ENCODE peak calls at places on chromosomes 6 and 20, in five cellular contexts. One of them, this sample, is unnamed.

GRCh38 chr20:19257865-19258264 is 45.4 kb downstream of the SLC24A3 start:
- DNase-seq in IMR-90: no peak
- DNase-seq in tibial nerve: no peak
- DNase-seq in breast epithelium: no peak
- DNase-seq in ovary: no peak
- DNase-seq in this sample: peak; percentile 68

GRCh38 chr6:13354331-13355042 is 26.1 kb upstream of the TBC1D7 start:
- DNase-seq in tibial nerve: no peak
- DNase-seq in breast epithelium: no peak
- DNase-seq in IMR-90: peak; percentile 81
- DNase-seq in ovary: no peak
- DNase-seq in this sample: no peak

GRCh38 chr6:67591910-67592309 is 1043.2 kb upstream of the ADGRB3 start:
- DNase-seq in breast epithelium: no peak
- DNase-seq in tibial nerve: no peak
- DNase-seq in IMR-90: no peak
- DNase-seq in ovary: no peak
- DNase-seq in this sample: no peak

GRCh38 chr6:136703331-136703846 is 88.9 kb downstream of the MAP3K5 start:
- DNase-seq in breast epithelium: no peak
- DNase-seq in tibial nerve: no peak
- DNase-seq in ovary: no peak
- DNase-seq in IMR-90: no peak
- DNase-seq in this sample: no peak

GRCh38 chr6:158560787-158561246 is 926 bp downstream of the TMEM181 start:
- DNase-seq in ovary: no peak
- DNase-seq in IMR-90: no peak
- DNase-seq in breast epithelium: no peak
- DNase-seq in tibial nerve: no peak
- DNase-seq in this sample: peak; percentile 87

GRCh38 chr20:17614176-17614811 is 44.4 kb downstream of the DSTN start:
- DNase-seq in ovary: peak; percentile 83
- DNase-seq in IMR-90: peak; percentile 31
- DNase-seq in breast epithelium: peak; percentile 42
- DNase-seq in tibial nerve: no peak
- DNase-seq in this sample: peak; percentile 95

GRCh38 chr6:12436224-12436623 is 146.1 kb downstream of the EDN1 start:
- DNase-seq in tibial nerve: no peak
- DNase-seq in IMR-90: no peak
- DNase-seq in ovary: no peak
- DNase-seq in breast epithelium: no peak
- DNase-seq in this sample: no peak

GRCh38 chr6:110528051-110528929 is 51.9 kb upstream of the SLC22A16 start:
- DNase-seq in tibial nerve: peak; percentile 28
- DNase-seq in breast epithelium: peak; percentile 27
- DNase-seq in ovary: peak; percentile 38
- DNase-seq in IMR-90: peak; percentile 88
- DNase-seq in this sample: no peak

GRCh38 chr6:42411431-42411830 is 40.3 kb downstream of the TRERF1 start:
- DNase-seq in IMR-90: no peak
- DNase-seq in tibial nerve: no peak
- DNase-seq in breast epithelium: no peak
- DNase-seq in ovary: no peak
- DNase-seq in this sample: peak; percentile 49

GRCh38 chr6:29813809-29814208 is 13.8 kb upstream of the HLA-G start:
- DNase-seq in IMR-90: peak; percentile 8
- DNase-seq in ovary: no peak
- DNase-seq in breast epithelium: no peak
- DNase-seq in tibial nerve: no peak
- DNase-seq in this sample: no peak

GRCh38 chr6:109440325-109441068 is at the start of the genes PPIL6 and SMPD2:
- DNase-seq in tibial nerve: peak; percentile 68
- DNase-seq in breast epithelium: peak; percentile 76
- DNase-seq in ovary: peak; percentile 89
- DNase-seq in IMR-90: peak; percentile 87
- DNase-seq in this sample: peak; percentile 96

GRCh38 chr6:126312013-126312665 is 27.8 kb upstream of the CENPW start:
- DNase-seq in tibial nerve: no peak
- DNase-seq in IMR-90: no peak
- DNase-seq in breast epithelium: no peak
- DNase-seq in ovary: no peak
- DNase-seq in this sample: no peak

GRCh38 chr6:155519339-155519738 is 63.7 kb upstream of the NOX3 start:
- DNase-seq in tibial nerve: no peak
- DNase-seq in breast epithelium: no peak
- DNase-seq in ovary: no peak
- DNase-seq in IMR-90: no peak
- DNase-seq in this sample: no peak

GRCh38 chr20:52251137-52251700 is 59.6 kb upstream of the ZFP64 start:
- DNase-seq in ovary: no peak
- DNase-seq in IMR-90: no peak
- DNase-seq in tibial nerve: no peak
- DNase-seq in breast epithelium: no peak
- DNase-seq in this sample: no peak

GRCh38 chr6:166562726-166563125 is 23.8 kb downstream of the RAMACL start:
- DNase-seq in IMR-90: no peak
- DNase-seq in tibial nerve: no peak
- DNase-seq in ovary: no peak
- DNase-seq in breast epithelium: no peak
- DNase-seq in this sample: peak; percentile 81

GRCh38 chr20:44702776-44703175 is 12.4 kb upstream of the CCN5 start:
- DNase-seq in IMR-90: peak; percentile 91
- DNase-seq in tibial nerve: peak; percentile 80
- DNase-seq in breast epithelium: peak; percentile 81
- DNase-seq in ovary: peak; percentile 97
- DNase-seq in this sample: peak; percentile 86

GRCh38 chr6:19137419-19138035 is 699.6 kb upstream of the ID4 start:
- DNase-seq in tibial nerve: no peak
- DNase-seq in ovary: no peak
- DNase-seq in IMR-90: no peak
- DNase-seq in breast epithelium: no peak
- DNase-seq in this sample: no peak

GRCh38 chr6:99130897-99131873 is 183.4 kb upstream of the FBXL4 start:
- DNase-seq in ovary: no peak
- DNase-seq in IMR-90: no peak
- DNase-seq in breast epithelium: no peak
- DNase-seq in tibial nerve: no peak
- DNase-seq in this sample: no peak

GRCh38 chr20:48616481-48616880 is 211.3 kb downstream of the PREX1 start:
- DNase-seq in ovary: no peak
- DNase-seq in IMR-90: no peak
- DNase-seq in breast epithelium: no peak
- DNase-seq in tibial nerve: no peak
- DNase-seq in this sample: no peak

GRCh38 chr6:170403451-170403850 is 96.9 kb downstream of the FAM120B start:
- DNase-seq in ovary: no peak
- DNase-seq in breast epithelium: no peak
- DNase-seq in tibial nerve: no peak
- DNase-seq in IMR-90: peak; percentile 70
- DNase-seq in this sample: no peak

GRCh38 chr6:56843476-56844349 is 111.2 kb upstream of the BEND6 start:
- DNase-seq in ovary: peak; percentile 48
- DNase-seq in breast epithelium: no peak
- DNase-seq in IMR-90: peak; percentile 73
- DNase-seq in tibial nerve: peak; percentile 59
- DNase-seq in this sample: peak; percentile 53

GRCh38 chr6:144346719-144347446 is 61.7 kb downstream of the UTRN start:
- DNase-seq in breast epithelium: no peak
- DNase-seq in tibial nerve: no peak
- DNase-seq in ovary: no peak
- DNase-seq in IMR-90: peak; percentile 84
- DNase-seq in this sample: no peak

GRCh38 chr6:26222587-26222986 is 135.4 kb downstream of the HFE start:
- DNase-seq in breast epithelium: no peak
- DNase-seq in IMR-90: no peak
- DNase-seq in ovary: no peak
- DNase-seq in tibial nerve: no peak
- DNase-seq in this sample: no peak

GRCh38 chr6:157831424-157832249 is 8.6 kb downstream of the SNX9 start:
- DNase-seq in breast epithelium: no peak
- DNase-seq in tibial nerve: no peak
- DNase-seq in ovary: no peak
- DNase-seq in IMR-90: no peak
- DNase-seq in this sample: no peak

GRCh38 chr6:135572051-135572450 is 74.5 kb upstream of the AHI1 start:
- DNase-seq in ovary: no peak
- DNase-seq in tibial nerve: no peak
- DNase-seq in IMR-90: peak; percentile 58
- DNase-seq in breast epithelium: no peak
- DNase-seq in this sample: no peak

GRCh38 chr6:10749734-10750133 is 2.1 kb downstream of the TMEM14B start:
- DNase-seq in breast epithelium: no peak
- DNase-seq in ovary: no peak
- DNase-seq in IMR-90: no peak
- DNase-seq in tibial nerve: no peak
- DNase-seq in this sample: peak; percentile 28

DNA sequence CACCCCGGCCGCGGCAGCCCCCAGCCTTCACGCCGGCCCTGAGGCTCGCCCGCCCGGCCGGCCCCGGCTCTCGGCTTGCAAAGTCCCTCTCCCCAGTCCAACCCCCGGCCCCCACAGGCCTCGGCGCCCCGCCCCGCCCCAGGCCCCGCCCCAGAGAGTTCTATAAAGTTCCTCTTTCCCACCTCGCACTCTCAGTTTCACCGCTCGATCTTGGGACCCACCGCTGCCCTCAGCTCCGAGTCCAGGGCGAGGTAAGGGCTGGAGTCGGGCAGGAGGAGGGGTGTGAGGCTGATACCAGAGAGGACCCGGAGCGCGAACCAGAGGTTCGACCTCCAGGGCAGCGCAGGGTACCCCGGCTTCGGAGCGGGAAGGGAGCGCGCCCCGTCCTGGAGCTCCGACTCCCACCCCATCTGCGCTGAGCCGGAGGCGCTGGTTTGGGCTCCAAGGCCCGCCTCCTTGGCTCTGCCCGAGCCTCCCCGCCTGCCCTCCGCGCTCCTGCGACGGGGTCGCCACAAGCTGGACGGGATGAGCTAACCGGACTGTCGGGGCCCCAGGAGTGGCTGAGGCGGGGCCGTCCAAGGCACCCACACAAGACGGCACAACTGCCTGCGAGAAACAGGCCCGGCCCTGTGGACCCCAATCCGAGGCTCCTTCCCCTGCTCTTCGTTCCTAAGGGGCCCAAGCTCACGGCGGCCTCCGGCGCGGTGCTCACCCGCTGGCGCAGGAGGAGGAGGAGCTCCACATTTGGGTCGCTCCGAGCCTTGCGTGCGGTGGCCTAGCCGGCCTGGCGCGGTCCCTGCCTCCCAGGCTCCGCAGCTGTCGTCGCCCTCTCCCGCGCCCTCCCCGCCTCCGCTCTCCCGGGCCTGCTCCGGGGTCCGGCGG is at the start of gene IRF4:
- DNase-seq in IMR-90: no peak
- DNase-seq in breast epithelium: no peak
- DNase-seq in tibial nerve: no peak
- DNase-seq in ovary: no peak
- DNase-seq in this sample: peak; percentile 89
- TF ChIP-seq POLR2A in IMR-90: no peak
- TF ChIP-seq POLR2A in breast epithelium: no peak
- TF ChIP-seq POLR2A in tibial nerve: peak; percentile 24
- TF ChIP-seq POLR2A in ovary: no peak
- TF ChIP-seq POLR2A in this sample: no peak

DNA sequence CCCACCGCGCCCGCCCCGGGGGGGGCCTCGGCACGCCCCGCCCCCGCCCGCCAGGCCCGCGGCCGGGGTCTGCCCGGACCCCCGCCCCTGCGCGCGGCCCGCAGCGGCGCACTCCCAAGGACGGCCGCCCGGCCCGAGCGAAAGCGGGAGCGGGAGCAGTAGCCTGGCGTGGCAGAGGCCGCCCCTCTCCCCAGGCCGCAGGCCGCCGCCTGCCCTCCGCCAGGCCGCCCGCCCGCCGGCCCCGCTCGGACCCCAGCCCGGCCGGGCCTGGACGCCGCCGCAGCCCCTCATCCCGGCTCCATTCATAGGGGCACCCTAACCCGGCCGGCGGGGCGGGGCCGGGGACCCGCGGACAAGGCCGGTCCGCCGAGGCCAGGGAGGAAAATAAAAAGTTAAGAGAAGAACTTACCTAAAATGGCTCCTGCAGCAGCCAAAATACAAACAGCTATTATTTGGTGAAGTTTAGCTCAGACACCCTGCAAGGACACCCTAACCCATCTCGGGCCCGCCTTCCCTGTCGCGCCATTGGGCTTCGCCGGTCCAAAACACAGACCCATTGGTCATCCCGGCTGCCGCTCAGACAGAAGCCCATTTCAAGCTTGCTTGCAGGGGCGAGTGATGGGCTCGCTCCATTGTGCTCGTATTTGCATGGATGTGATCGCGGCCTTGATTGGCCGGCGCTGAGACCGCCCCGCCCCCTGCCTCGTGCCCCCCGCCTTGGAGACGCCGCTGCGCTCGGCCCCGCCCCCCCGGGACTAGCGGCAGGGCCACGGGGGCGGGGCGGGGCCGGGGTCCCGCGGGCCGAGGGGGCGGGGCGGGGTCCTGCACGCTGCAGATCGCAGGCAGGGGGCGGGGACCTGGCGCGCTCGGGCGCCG is at the start of gene CHD6:
- DNase-seq in IMR-90: peak; percentile 99
- DNase-seq in tibial nerve: peak; percentile 97
- DNase-seq in ovary: peak; percentile 100
- DNase-seq in breast epithelium: peak; percentile 98
- DNase-seq in this sample: peak; percentile 100
- TF ChIP-seq POLR2A in IMR-90: peak; percentile 39
- TF ChIP-seq POLR2A in tibial nerve: peak; percentile 43
- TF ChIP-seq POLR2A in ovary: no peak
- TF ChIP-seq POLR2A in breast epithelium: no peak
- TF ChIP-seq POLR2A in this sample: no peak

GRCh38 chr20:58891686-58892125 is 39.2 kb downstream of the GNAS start:
- DNase-seq in ovary: peak; percentile 41
- DNase-seq in breast epithelium: no peak
- DNase-seq in tibial nerve: no peak
- DNase-seq in IMR-90: no peak
- DNase-seq in this sample: no peak
- TF ChIP-seq POLR2A in ovary: no peak
- TF ChIP-seq POLR2A in breast epithelium: no peak
- TF ChIP-seq POLR2A in tibial nerve: no peak
- TF ChIP-seq POLR2A in IMR-90: no peak
- TF ChIP-seq POLR2A in this sample: no peak

DNA sequence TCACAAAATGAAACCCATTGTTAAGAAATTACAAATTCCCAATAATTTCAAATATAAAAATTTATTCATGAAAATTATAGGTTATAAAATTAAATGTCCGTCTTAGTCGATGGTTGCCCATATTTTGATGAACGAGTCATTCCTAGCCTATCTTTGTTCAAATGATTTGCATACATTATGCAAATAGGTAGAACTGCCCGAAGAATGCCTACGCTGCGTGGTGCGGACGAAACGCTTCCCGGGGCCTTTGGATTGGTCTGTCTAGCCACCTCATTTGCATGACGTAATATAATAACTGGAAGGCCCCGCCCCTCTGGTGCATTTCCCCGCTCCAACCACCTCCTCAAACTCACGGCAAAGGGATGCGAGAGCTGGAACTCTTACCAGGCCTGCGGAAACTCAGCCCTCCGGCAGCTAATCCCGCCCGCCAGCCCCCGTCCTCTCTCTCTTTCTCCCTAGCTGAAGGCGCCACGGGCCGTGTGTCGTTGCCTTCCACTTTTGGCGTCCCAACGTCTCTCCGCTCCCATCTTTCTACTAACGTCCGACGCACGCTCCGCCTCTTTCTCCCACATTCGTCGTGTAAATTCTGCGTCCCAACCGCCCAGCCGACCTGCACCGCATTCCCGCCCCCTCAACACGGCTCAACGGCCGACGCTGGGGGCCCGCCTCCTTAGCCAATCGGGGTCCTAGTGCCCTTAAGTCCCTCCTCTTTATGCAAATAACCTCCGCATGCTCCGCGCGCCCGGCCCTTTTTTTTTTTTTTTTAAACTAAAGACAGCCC is 520 bp upstream of the PRRC2A start:
- DNase-seq in breast epithelium: peak; percentile 99
- DNase-seq in IMR-90: peak; percentile 98
- DNase-seq in tibial nerve: peak; percentile 96
- DNase-seq in ovary: peak; percentile 98
- DNase-seq in this sample: peak; percentile 98
- TF ChIP-seq POLR2A in breast epithelium: peak; percentile 96
- TF ChIP-seq POLR2A in IMR-90: peak; percentile 84
- TF ChIP-seq POLR2A in tibial nerve: peak; percentile 97
- TF ChIP-seq POLR2A in ovary: peak; percentile 98
- TF ChIP-seq POLR2A in this sample: peak; percentile 63

This sample was measured in lower leg skin.